ENCODE peak calls at places on chromosome 2, in five cellular contexts. One of them, this sample, is unnamed. For H3K9me3, the result is how much of the 10 kb centered on the place peaks cover.

GRCh38 chr2:133991606-133992168 is 262.2 kb upstream of the MGAT5 start:
- DNase-seq in pancreas: no peak
- DNase-seq in left ventricle myocardium inferior: no peak
- DNase-seq in thoracic aorta: no peak
- DNase-seq in astrocyte: no peak
- DNase-seq in this sample: no peak

GRCh38 chr2:222900354-222900753 is 39.5 kb downstream of the ACSL3 start:
- DNase-seq in pancreas: no peak
- DNase-seq in left ventricle myocardium inferior: no peak
- DNase-seq in thoracic aorta: no peak
- DNase-seq in astrocyte: peak
- DNase-seq in this sample: no peak

GRCh38 chr2:189178007-189178406 is 1.6 kb downstream of the COL5A2 start:
- DNase-seq in pancreas: no peak
- DNase-seq in left ventricle myocardium inferior: no peak
- DNase-seq in thoracic aorta: no peak
- DNase-seq in astrocyte: no peak
- DNase-seq in this sample: no peak

GRCh38 chr2:12318427-12319057 is 398.2 kb upstream of the TRIB2 start:
- DNase-seq in pancreas: no peak
- DNase-seq in left ventricle myocardium inferior: no peak
- DNase-seq in thoracic aorta: no peak
- DNase-seq in astrocyte: peak
- DNase-seq in this sample: peak

GRCh38 chr2:74908763-74909444 is 49.5 kb upstream of the POLE4 start:
- DNase-seq in pancreas: no peak
- DNase-seq in left ventricle myocardium inferior: no peak
- DNase-seq in thoracic aorta: no peak
- DNase-seq in astrocyte: no peak
- DNase-seq in this sample: peak

GRCh38 chr2:59888015-59888414 is 665.4 kb downstream of the BCL11A start:
- DNase-seq in pancreas: no peak
- DNase-seq in left ventricle myocardium inferior: no peak
- DNase-seq in thoracic aorta: no peak
- DNase-seq in astrocyte: no peak
- DNase-seq in this sample: peak

GRCh38 chr2:203951366-203951902 is 14.9 kb downstream of the ICOS start:
- DNase-seq in pancreas: no peak
- DNase-seq in left ventricle myocardium inferior: no peak
- DNase-seq in thoracic aorta: no peak
- DNase-seq in astrocyte: no peak
- DNase-seq in this sample: no peak

GRCh38 chr2:170161516-170162260 is 16.3 kb upstream of the MYO3B start:
- DNase-seq in pancreas: no peak
- DNase-seq in left ventricle myocardium inferior: no peak
- DNase-seq in thoracic aorta: no peak
- DNase-seq in astrocyte: no peak
- DNase-seq in this sample: no peak

GRCh38 chr2:239990966-239991365 is 34.2 kb downstream of the NDUFA10 start:
- DNase-seq in pancreas: no peak
- DNase-seq in left ventricle myocardium inferior: no peak
- DNase-seq in thoracic aorta: no peak
- DNase-seq in astrocyte: no peak
- DNase-seq in this sample: no peak

GRCh38 chr2:63544017-63544627 is 44.2 kb downstream of the WDPCP start:
- DNase-seq in pancreas: no peak
- DNase-seq in left ventricle myocardium inferior: no peak
- DNase-seq in thoracic aorta: no peak
- DNase-seq in astrocyte: no peak
- DNase-seq in this sample: no peak

GRCh38 chr2:42457011-42457410 is 36.8 kb downstream of the KCNG3 start:
- DNase-seq in pancreas: no peak
- DNase-seq in left ventricle myocardium inferior: no peak
- DNase-seq in thoracic aorta: no peak
- DNase-seq in astrocyte: no peak
- DNase-seq in this sample: no peak

GRCh38 chr2:239461551-239462515 is 61.0 kb upstream of the HDAC4 start:
- DNase-seq in pancreas: peak
- DNase-seq in left ventricle myocardium inferior: no peak
- DNase-seq in thoracic aorta: no peak
- DNase-seq in astrocyte: no peak
- DNase-seq in this sample: no peak

GRCh38 chr2:102057502-102058292 is 65.9 kb downstream of the IL1R2 start:
- DNase-seq in pancreas: no peak
- DNase-seq in left ventricle myocardium inferior: no peak
- DNase-seq in thoracic aorta: no peak
- DNase-seq in astrocyte: peak
- DNase-seq in this sample: peak

GRCh38 chr2:72562451-72563153 is 263.2 kb downstream of the EXOC6B start:
- DNase-seq in pancreas: no peak
- DNase-seq in left ventricle myocardium inferior: no peak
- DNase-seq in thoracic aorta: no peak
- DNase-seq in astrocyte: peak
- DNase-seq in this sample: no peak

GRCh38 chr2:58479557-58480120 is 238.5 kb upstream of the FANCL start:
- DNase-seq in pancreas: no peak
- DNase-seq in left ventricle myocardium inferior: no peak
- DNase-seq in thoracic aorta: no peak
- DNase-seq in astrocyte: no peak
- DNase-seq in this sample: no peak

GRCh38 chr2:61710711-61711110 is 143.1 kb downstream of the FAM161A start:
- DNase-seq in pancreas: no peak
- DNase-seq in left ventricle myocardium inferior: no peak
- DNase-seq in thoracic aorta: no peak
- DNase-seq in astrocyte: no peak
- DNase-seq in this sample: no peak

GRCh38 chr2:5981241-5982055 is 289.3 kb downstream of the SOX11 start:
- DNase-seq in pancreas: no peak
- DNase-seq in left ventricle myocardium inferior: no peak
- DNase-seq in thoracic aorta: no peak
- DNase-seq in astrocyte: peak
- DNase-seq in this sample: no peak

GRCh38 chr2:39845460-39846146 is 66.5 kb upstream of the THUMPD2 start:
- DNase-seq in pancreas: no peak
- DNase-seq in left ventricle myocardium inferior: no peak
- DNase-seq in thoracic aorta: no peak
- DNase-seq in astrocyte: peak
- DNase-seq in this sample: no peak

GRCh38 chr2:203444738-203445137 is 90.4 kb downstream of the RAPH1 start:
- DNase-seq in pancreas: no peak
- DNase-seq in left ventricle myocardium inferior: no peak
- DNase-seq in thoracic aorta: no peak
- DNase-seq in astrocyte: no peak
- DNase-seq in this sample: no peak

GRCh38 chr2:145569108-145569507 is 1049.2 kb upstream of the ZEB2 start:
- DNase-seq in pancreas: no peak
- DNase-seq in left ventricle myocardium inferior: no peak
- DNase-seq in thoracic aorta: no peak
- DNase-seq in astrocyte: peak
- DNase-seq in this sample: no peak

GRCh38 chr2:217964658-217965161 is 38.1 kb downstream of the TNS1 start:
- DNase-seq in pancreas: no peak
- DNase-seq in left ventricle myocardium inferior: no peak
- DNase-seq in thoracic aorta: no peak
- DNase-seq in astrocyte: no peak
- DNase-seq in this sample: no peak

GRCh38 chr2:71550801-71551630 is 97.7 kb downstream of the DYSF start:
- DNase-seq in pancreas: no peak
- DNase-seq in left ventricle myocardium inferior: no peak
- DNase-seq in thoracic aorta: no peak
- DNase-seq in astrocyte: no peak
- DNase-seq in this sample: no peak

GRCh38 chr2:3121601-3122000 is 256.0 kb downstream of the EIPR1 start:
- DNase-seq in pancreas: no peak
- DNase-seq in left ventricle myocardium inferior: no peak
- DNase-seq in thoracic aorta: no peak
- DNase-seq in astrocyte: no peak
- DNase-seq in this sample: no peak

GRCh38 chr2:168369087-168369486 is 87.0 kb upstream of the CERS6 start:
- DNase-seq in pancreas: no peak
- DNase-seq in left ventricle myocardium inferior: no peak
- DNase-seq in thoracic aorta: no peak
- DNase-seq in astrocyte: no peak
- DNase-seq in this sample: no peak

GRCh38 chr2:68284896-68285295 is 32.6 kb upstream of the PPP3R1 start:
- DNase-seq in pancreas: no peak
- DNase-seq in left ventricle myocardium inferior: peak
- DNase-seq in thoracic aorta: no peak
- DNase-seq in astrocyte: peak
- DNase-seq in this sample: no peak

GRCh38 chr2:40401896-40402295 is 50.0 kb downstream of the SLC8A1 start:
- DNase-seq in pancreas: no peak
- DNase-seq in left ventricle myocardium inferior: no peak
- DNase-seq in thoracic aorta: no peak
- DNase-seq in astrocyte: peak
- DNase-seq in this sample: no peak

GRCh38 chr2:165634855-165635254 is 159.2 kb downstream of the GALNT3 start:
- DNase-seq in pancreas: no peak
- DNase-seq in left ventricle myocardium inferior: peak
- DNase-seq in thoracic aorta: no peak
- DNase-seq in astrocyte: peak
- DNase-seq in this sample: no peak

GRCh38 chr2:46032996-46033395 is 264.2 kb upstream of the EPAS1 start:
- DNase-seq in pancreas: no peak
- DNase-seq in left ventricle myocardium inferior: no peak
- DNase-seq in thoracic aorta: no peak
- DNase-seq in astrocyte: no peak
- DNase-seq in this sample: no peak

GRCh38 chr2:111121028-111121872 is 536 bp downstream of the BCL2L11 start:
- DNase-seq in pancreas: peak
- DNase-seq in left ventricle myocardium inferior: peak
- DNase-seq in thoracic aorta: no peak
- DNase-seq in astrocyte: no peak
- DNase-seq in this sample: no peak

GRCh38 chr2:130337735-130338325 is 4.9 kb upstream of the IMP4 start:
- DNase-seq in pancreas: no peak
- DNase-seq in left ventricle myocardium inferior: no peak
- DNase-seq in thoracic aorta: no peak
- DNase-seq in astrocyte: peak
- DNase-seq in this sample: no peak

GRCh38 chr2:138424436-138425140 is 77.0 kb upstream of the SPOPL start:
- DNase-seq in pancreas: no peak
- DNase-seq in left ventricle myocardium inferior: no peak
- DNase-seq in thoracic aorta: no peak
- DNase-seq in astrocyte: no peak
- DNase-seq in this sample: no peak

GRCh38 chr2:236531205-236531604 is 38.4 kb upstream of the ACKR3 start:
- DNase-seq in pancreas: no peak
- DNase-seq in left ventricle myocardium inferior: no peak
- DNase-seq in thoracic aorta: no peak
- DNase-seq in astrocyte: no peak
- DNase-seq in this sample: no peak

GRCh38 chr2:233419626-233420431 is 65.5 kb downstream of the DGKD start:
- DNase-seq in pancreas: no peak
- DNase-seq in left ventricle myocardium inferior: no peak
- DNase-seq in thoracic aorta: no peak
- DNase-seq in astrocyte: no peak
- DNase-seq in this sample: no peak
- H3K4me3 ChIP-seq in pancreas: no peak
- H3K4me3 ChIP-seq in left ventricle myocardium inferior: peak
- H3K4me3 ChIP-seq in thoracic aorta: peak
- H3K4me3 ChIP-seq in astrocyte: peak
- H3K4me3 ChIP-seq in this sample: no peak

GRCh38 chr2:182068811-182069210 is 83.2 kb downstream of the PPP1R1C start:
- DNase-seq in pancreas: no peak
- DNase-seq in left ventricle myocardium inferior: no peak
- DNase-seq in thoracic aorta: no peak
- DNase-seq in astrocyte: no peak
- DNase-seq in this sample: no peak
- H3K9me3 ChIP-seq in pancreas: under half
- H3K9me3 ChIP-seq in left ventricle myocardium inferior: under half
- H3K9me3 ChIP-seq in thoracic aorta: under half
- H3K9me3 ChIP-seq in astrocyte: under half
- H3K9me3 ChIP-seq in this sample: under half

GRCh38 chr2:69768217-69768616 is 26.3 kb downstream of the ANXA4 start:
- DNase-seq in pancreas: no peak
- DNase-seq in left ventricle myocardium inferior: no peak
- DNase-seq in thoracic aorta: no peak
- DNase-seq in astrocyte: no peak
- DNase-seq in this sample: peak

GRCh38 chr2:69764286-69765058 is 22.5 kb downstream of the ANXA4 start:
- DNase-seq in pancreas: no peak
- DNase-seq in left ventricle myocardium inferior: no peak
- DNase-seq in thoracic aorta: no peak
- DNase-seq in astrocyte: peak
- DNase-seq in this sample: no peak

GRCh38 chr2:69768789-69769188 is 26.9 kb downstream of the ANXA4 start:
- DNase-seq in pancreas: no peak
- DNase-seq in left ventricle myocardium inferior: no peak
- DNase-seq in thoracic aorta: no peak
- DNase-seq in astrocyte: no peak
- DNase-seq in this sample: no peak

GRCh38 chr2:69766014-69766413 is 24.1 kb downstream of the ANXA4 start:
- DNase-seq in pancreas: no peak
- DNase-seq in left ventricle myocardium inferior: no peak
- DNase-seq in thoracic aorta: no peak
- DNase-seq in astrocyte: no peak
- DNase-seq in this sample: no peak

GRCh38 chr2:69767034-69767433 is 25.1 kb downstream of the ANXA4 start:
- DNase-seq in pancreas: no peak
- DNase-seq in left ventricle myocardium inferior: no peak
- DNase-seq in thoracic aorta: no peak
- DNase-seq in astrocyte: peak
- DNase-seq in this sample: no peak
- TF ChIP-seq CTCF in pancreas: no peak
- TF ChIP-seq CTCF in left ventricle myocardium inferior: no peak
- TF ChIP-seq CTCF in thoracic aorta: no peak
- TF ChIP-seq CTCF in astrocyte: no peak
- TF ChIP-seq CTCF in this sample: no peak

GRCh38 chr2:16389611-16390010 is 276.0 kb downstream of the CYRIA start:
- DNase-seq in pancreas: no peak
- DNase-seq in left ventricle myocardium inferior: no peak
- DNase-seq in thoracic aorta: no peak
- DNase-seq in astrocyte: no peak
- DNase-seq in this sample: no peak
- H3K4me3 ChIP-seq in pancreas: no peak
- H3K4me3 ChIP-seq in left ventricle myocardium inferior: no peak
- H3K4me3 ChIP-seq in thoracic aorta: no peak
- H3K4me3 ChIP-seq in astrocyte: no peak
- H3K4me3 ChIP-seq in this sample: no peak

GRCh38 chr2:4715065-4715464 is 977.1 kb upstream of the SOX11 start:
- DNase-seq in pancreas: no peak
- DNase-seq in left ventricle myocardium inferior: no peak
- DNase-seq in thoracic aorta: no peak
- DNase-seq in astrocyte: no peak
- DNase-seq in this sample: no peak

GRCh38 chr2:4718777-4719176 is 973.4 kb upstream of the SOX11 start:
- DNase-seq in pancreas: no peak
- DNase-seq in left ventricle myocardium inferior: no peak
- DNase-seq in thoracic aorta: no peak
- DNase-seq in astrocyte: no peak
- DNase-seq in this sample: no peak
- H3K9me3 ChIP-seq in pancreas: under half
- H3K9me3 ChIP-seq in left ventricle myocardium inferior: under half
- H3K9me3 ChIP-seq in thoracic aorta: under half
- H3K9me3 ChIP-seq in astrocyte: under half
- H3K9me3 ChIP-seq in this sample: half or more

This sample was measured in mucosa of descending colon.